ENCODE peak calls at places on chromosomes 1 and 21, in seven cellular contexts. Z is fibroblast of lung, R is GM23338, O is K562, X is hepatocyte, H is keratinocyte, M is PC-3. U is an unnamed sample.

GRCh38 chr1:193525917-193526710 is 339.7 kb upstream of the B3GALT2 start:
- DNase-seq in Z (no peak), R (no peak), X (no peak), O (no peak), H (no peak), M (no peak), U (no peak)

GRCh38 chr1:11964656-11965055 is 15.6 kb upstream of the MFN2 start:
- DNase-seq in H (no peak), O (no peak), R (no peak), X (no peak), M (no peak), Z (no peak), U (no peak)

GRCh38 chr1:182556279-182556678 is 32.8 kb downstream of the RNASEL start:
- DNase-seq in O (no peak), R (no peak), M (no peak), Z (peak; percentile 4), H (no peak), X (no peak), U (no peak)

GRCh38 chr1:36123357-36123756 is 1.7 kb downstream of the COL8A2 start:
- DNase-seq in R (no peak), Z (peak; percentile 39), X (no peak), M (no peak), O (no peak), H (no peak), U (no peak)

GRCh38 chr1:109864960-109865611 is 45.6 kb upstream of the CSF1 start:
- DNase-seq in O (no peak), H (no peak), Z (peak; percentile 76), R (no peak), M (no peak), X (no peak), U (no peak)

GRCh38 chr1:174965006-174965971 is 34.5 kb upstream of the CACYBP start:
- DNase-seq in O (peak; percentile 20), X (peak; percentile 19), Z (no peak), H (no peak), M (no peak), R (no peak), U (no peak)

GRCh38 chr1:16087733-16088132 is 14.3 kb upstream of the FAM131C start:
- DNase-seq in Z (no peak), R (no peak), O (no peak), H (no peak), X (no peak), M (no peak), U (no peak)

GRCh38 chr1:20160034-20160433 is 20.9 kb downstream of the PLA2G2F start:
- DNase-seq in X (no peak), O (no peak), Z (peak; percentile 12), H (no peak), R (no peak), M (no peak), U (no peak)

GRCh38 chr21:30234643-30235042 is 18.7 kb upstream of the CLDN8 start:
- DNase-seq in Z (no peak), R (no peak), X (no peak), O (no peak), H (peak; percentile 88), M (peak; percentile 81), U (no peak)

GRCh38 chr1:221411283-221411682 is 330.6 kb downstream of the DUSP10 start:
- DNase-seq in H (no peak), Z (no peak), X (no peak), M (no peak), R (no peak), O (no peak), U (no peak)

GRCh38 chr21:14699433-14700410 is 153.6 kb upstream of the SAMSN1 start:
- DNase-seq in R (no peak), H (no peak), M (peak; percentile 84), Z (no peak), O (no peak), X (peak; percentile 32), U (no peak)

GRCh38 chr1:59967141-59967697 is 40.6 kb upstream of the CYP2J2 start:
- DNase-seq in R (no peak), O (peak; percentile 50), H (no peak), Z (peak; percentile 73), X (peak; percentile 52), M (peak; percentile 33), U (no peak)

GRCh38 chr1:219324629-219325367 is 151.1 kb downstream of the LYPLAL1 start:
- DNase-seq in Z (peak; percentile 99), X (no peak), R (no peak), H (peak; percentile 50), O (no peak), M (peak; percentile 100), U (peak; percentile 47)

GRCh38 chr1:4549933-4550332 is 104.5 kb upstream of the AJAP1 start:
- DNase-seq in O (no peak), H (no peak), Z (no peak), X (peak; percentile 13), M (peak; percentile 12), R (peak; percentile 1), U (peak; percentile 10)

GRCh38 chr21:42654913-42655796 is 1.7 kb downstream of the PDE9A start:
- DNase-seq in M (no peak), Z (no peak), R (no peak), H (no peak), X (no peak), O (no peak), U (no peak)
- TF ChIP-seq EZH2 in M (no peak), Z (no peak), R (no peak), H (peak; percentile 11), X (no peak), O (no peak), U (no peak)

DNA sequence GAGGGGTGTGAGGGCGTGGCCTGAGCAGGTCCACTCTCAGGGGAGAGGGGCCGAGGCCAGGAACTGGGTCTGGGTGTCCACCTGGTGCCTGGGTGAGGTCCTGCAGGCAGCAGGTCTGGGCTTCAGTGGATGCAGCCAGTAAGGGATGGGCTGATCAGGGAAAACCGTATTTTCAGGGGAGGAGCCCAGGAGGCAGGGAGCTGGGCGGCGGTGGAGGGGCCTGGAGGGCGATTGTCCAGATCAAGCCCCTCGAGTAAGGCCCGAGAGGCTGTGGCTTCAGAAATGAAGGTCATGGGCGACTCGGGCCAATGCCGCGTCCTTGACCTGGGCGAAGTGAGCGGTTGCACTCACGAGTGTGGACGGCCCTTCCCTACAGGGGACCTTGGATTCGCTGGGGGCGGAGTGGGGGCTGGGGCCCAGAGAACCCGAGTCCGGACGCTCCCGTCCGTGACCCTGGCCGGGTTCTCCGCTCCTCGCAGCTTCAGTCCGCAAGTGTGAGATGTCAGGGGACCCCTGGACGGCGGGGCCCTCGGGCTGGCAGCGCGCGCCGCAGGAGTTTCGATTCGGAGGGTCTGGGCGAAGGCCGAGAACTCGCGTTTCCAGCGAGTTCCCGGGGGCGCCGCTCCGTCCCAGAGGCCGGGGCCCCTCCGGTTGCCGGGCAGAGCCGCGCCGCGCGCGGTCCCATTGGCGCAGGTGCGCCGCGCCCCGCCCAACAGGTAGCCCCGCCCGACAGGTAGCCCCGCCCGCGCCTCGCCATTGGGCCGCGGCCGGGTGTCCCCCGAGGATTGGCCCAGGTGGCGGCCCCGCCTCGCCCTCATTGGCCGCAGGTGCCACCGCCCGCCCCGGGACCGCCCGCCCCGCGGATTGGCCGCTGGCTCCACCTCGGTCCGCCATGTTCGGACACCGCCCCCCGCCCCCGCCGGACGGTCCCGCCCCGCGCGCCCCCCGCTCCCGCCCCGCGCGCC is at the start of gene PRKCZ:
- DNase-seq in Z (peak; percentile 21), O (peak; percentile 77), X (peak; percentile 97), R (peak; percentile 96), M (peak; percentile 99), H (peak; percentile 40), U (peak; percentile 60)
- TF ChIP-seq EZH2 in Z (peak; percentile 90), O (no peak), X (no peak), R (no peak), M (no peak), H (no peak), U (peak; percentile 70)

DNA sequence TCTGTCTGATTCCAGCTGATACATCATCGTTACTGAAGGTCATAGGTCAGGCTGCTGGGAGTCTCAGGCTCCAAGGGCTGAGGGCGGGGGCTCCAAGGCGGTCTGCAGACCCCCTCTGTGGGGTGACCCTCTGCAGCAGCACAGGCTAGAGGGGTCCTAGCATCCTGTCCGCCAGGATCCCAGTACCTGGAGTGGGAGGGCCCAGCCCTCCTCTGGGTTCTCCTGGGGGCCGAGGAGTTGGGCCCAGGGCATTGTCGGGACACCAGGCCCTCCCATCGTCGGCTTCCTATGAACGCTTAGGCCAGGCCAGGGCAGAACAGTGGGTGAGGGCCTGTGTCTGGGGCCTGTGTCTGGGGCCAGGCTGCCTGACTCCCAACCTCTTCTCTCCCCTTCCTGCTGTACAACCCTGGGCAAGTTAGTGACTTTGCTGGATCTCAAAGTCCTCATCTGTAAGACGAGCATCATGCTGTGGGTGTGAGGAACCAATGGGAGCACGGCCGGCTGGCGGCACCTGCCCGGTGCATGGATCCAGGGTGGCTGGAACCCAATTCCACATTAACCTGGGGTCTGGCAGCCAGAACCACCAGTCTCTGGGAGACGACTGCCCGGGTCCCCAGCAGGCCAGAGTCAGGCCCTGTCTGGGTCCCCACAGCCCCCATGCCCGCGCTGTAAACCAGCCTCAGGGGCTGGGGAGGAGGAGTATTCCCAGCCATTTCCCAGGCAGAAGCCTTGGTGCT is 56.2 kb upstream of the COL18A1 start:
- DNase-seq in X (no peak), M (no peak), O (no peak), H (no peak), R (no peak), Z (no peak), U (no peak)
- TF ChIP-seq EZH2 in X (no peak), M (no peak), O (no peak), H (no peak), R (no peak), Z (no peak), U (no peak)

GRCh38 chr1:24426738-24427468 is 11.3 kb downstream of the NIPAL3 start:
- DNase-seq in M (no peak), H (no peak), R (no peak), O (no peak), X (no peak), Z (no peak), U (no peak)
- TF ChIP-seq EZH2 in M (no peak), H (no peak), R (no peak), O (no peak), X (no peak), Z (no peak), U (no peak)

U was measured in A673.